ENCODE peak calls at places on chromosomes 16 and 17, in five cellular contexts. S is GM12878, I is hepatocyte, Y is MM.1S, O is astrocyte. M is an unnamed sample.
A peak's percentile ranks its signal among the peaks of the same experiment; 100 is the strongest.

GRCh38 chr17:7825206-7825980 is 8.6 kb upstream of the KDM6B start:
- DNase-seq in S (no peak), I (peak; percentile 30), Y (no peak), O (no peak), M (peak; percentile 43)

GRCh38 chr17:9202572-9202971 is 181.3 kb downstream of the NTN1 start:
- DNase-seq in Y (no peak), O (no peak), I (no peak), S (no peak), M (no peak)

GRCh38 chr17:68011199-68011665 is 15.0 kb upstream of the C17orf58 start:
- DNase-seq in I (peak; percentile 55), S (no peak), O (no peak), Y (peak; percentile 57), M (peak; percentile 85)

GRCh38 chr16:50245417-50246298 is 20.7 kb upstream of the ADCY7 start:
- DNase-seq in I (peak; percentile 75), S (no peak), Y (peak; percentile 56), O (peak; percentile 47), M (peak; percentile 58)

GRCh38 chr17:7842950-7843535 is 9.0 kb downstream of the KDM6B start:
- DNase-seq in Y (peak; percentile 45), I (no peak), O (peak; percentile 90), S (no peak), M (peak; percentile 80)

GRCh38 chr17:54153423-54153822 is 330.7 kb downstream of the KIF2B start:
- DNase-seq in O (no peak), I (no peak), Y (no peak), S (no peak), M (no peak)

GRCh38 chr16:25988089-25988488 is 296.3 kb downstream of the HS3ST4 start:
- DNase-seq in Y (no peak), I (no peak), S (no peak), O (no peak), M (no peak)

GRCh38 chr17:73091770-73092517 is 544 bp downstream of the SLC39A11 start:
- DNase-seq in Y (no peak), I (peak; percentile 62), S (no peak), O (peak; percentile 17), M (peak; percentile 69)

GRCh38 chr16:27316038-27316680 is 2.4 kb downstream of the IL4R start:
- DNase-seq in O (no peak), I (no peak), S (no peak), Y (no peak), M (no peak)

GRCh38 chr16:64705443-64705842 is 416.4 kb downstream of the CDH11 start:
- DNase-seq in I (no peak), S (no peak), Y (no peak), O (peak; percentile 75), M (no peak)

GRCh38 chr17:49836111-49837030 is 11.5 kb downstream of the TAC4 start:
- DNase-seq in I (no peak), S (no peak), O (peak; percentile 84), Y (no peak), M (no peak)

GRCh38 chr17:9890124-9890523 is 14.9 kb downstream of the RCVRN start:
- DNase-seq in I (peak; percentile 35), Y (no peak), O (no peak), S (no peak), M (peak; percentile 89)

DNA sequence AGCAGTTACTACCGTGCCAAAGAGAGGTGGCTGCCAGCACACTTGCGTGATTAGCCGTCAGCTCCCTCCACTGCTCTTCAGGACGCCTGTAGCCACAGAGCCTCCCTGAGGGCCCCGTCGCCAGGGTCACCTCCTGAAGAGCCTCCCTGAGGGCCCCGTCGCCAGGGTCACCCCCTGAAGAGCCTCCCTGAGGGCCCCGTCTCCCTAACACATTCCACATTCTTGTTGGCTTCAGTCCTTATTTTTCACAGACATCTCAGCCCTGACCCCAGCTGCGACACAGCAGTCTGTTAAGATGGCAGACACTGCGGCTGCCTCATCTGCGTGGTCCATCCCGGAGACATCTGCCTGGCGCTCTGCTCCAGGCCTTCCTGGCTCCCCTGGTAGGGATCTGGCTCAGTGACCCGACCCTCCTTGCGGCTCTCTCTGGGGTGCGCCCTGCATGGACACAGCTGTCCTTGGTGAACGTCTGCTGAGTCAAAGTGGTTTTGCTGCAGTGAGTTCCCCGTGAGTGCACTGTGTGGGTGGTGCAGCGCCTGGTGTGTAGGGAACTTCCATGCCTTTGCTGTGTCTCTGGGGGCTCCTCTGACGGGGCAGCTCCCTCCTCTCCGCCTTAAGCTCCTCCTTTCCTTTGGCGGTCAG is 11.4 kb downstream of the ACSF3 start:
- DNase-seq in Y (no peak), O (no peak), I (no peak), S (no peak), M (no peak)
- H3K4me2 ChIP-seq in Y (no peak overlapping the region), O (no peak overlapping the region), I (no peak overlapping the region), S (no peak overlapping the region), M (no peak overlapping the region)

GRCh38 chr17:76691379-76692191 is 19.2 kb downstream of the MXRA7 start:
- DNase-seq in I (no peak), S (no peak), O (no peak), Y (no peak), M (no peak)
- H3K79me2 ChIP-seq in I (peaks cover 56% of the 10 kb centered on the region), S (no peaks in the 10 kb centered on the region), O (peaks cover 87% of the 10 kb centered on the region), Y (no peaks in the 10 kb centered on the region), M (no peaks in the 10 kb centered on the region)

GRCh38 chr16:3948378-3948995 is 68.0 kb upstream of the CREBBP start:
- DNase-seq in S (no peak), O (no peak), Y (no peak), I (no peak), M (no peak)
- H3K4me3 ChIP-seq in S (no peak overlapping the region), O (no peak overlapping the region), Y (no peak overlapping the region), I (no peak overlapping the region), M (no peak overlapping the region)

GRCh38 chr16:86213427-86214205 is 296.7 kb upstream of the FOXF1 start:
- DNase-seq in S (no peak), I (no peak), Y (no peak), O (no peak), M (no peak)
- H3K4me2 ChIP-seq in S (no peak overlapping the region), I (no peak overlapping the region), Y (no peak overlapping the region), O (no peak overlapping the region), M (no peak overlapping the region)

GRCh38 chr16:3810198-3810664 is 70.3 kb downstream of the CREBBP start:
- DNase-seq in Y (no peak), S (peak; percentile 63), O (no peak), I (no peak), M (no peak)
- H3K79me2 ChIP-seq in Y (peaks cover 98% of the 10 kb centered on the region), S (peaks cover 65% of the 10 kb centered on the region), O (peaks cover 96% of the 10 kb centered on the region), I (peaks cover 100% of the 10 kb centered on the region), M (peaks cover 99% of the 10 kb centered on the region)

GRCh38 chr16:67165121-67166034 is 833 bp downstream of the HSF4 start:
- DNase-seq in S (no peak), O (no peak), Y (no peak), I (no peak), M (no peak)
- H3K4me3 ChIP-seq in S (no peak overlapping the region), O (no peak overlapping the region), Y (peak overlapping the region; percentile 52), I (no peak overlapping the region), M (no peak overlapping the region)

DNA sequence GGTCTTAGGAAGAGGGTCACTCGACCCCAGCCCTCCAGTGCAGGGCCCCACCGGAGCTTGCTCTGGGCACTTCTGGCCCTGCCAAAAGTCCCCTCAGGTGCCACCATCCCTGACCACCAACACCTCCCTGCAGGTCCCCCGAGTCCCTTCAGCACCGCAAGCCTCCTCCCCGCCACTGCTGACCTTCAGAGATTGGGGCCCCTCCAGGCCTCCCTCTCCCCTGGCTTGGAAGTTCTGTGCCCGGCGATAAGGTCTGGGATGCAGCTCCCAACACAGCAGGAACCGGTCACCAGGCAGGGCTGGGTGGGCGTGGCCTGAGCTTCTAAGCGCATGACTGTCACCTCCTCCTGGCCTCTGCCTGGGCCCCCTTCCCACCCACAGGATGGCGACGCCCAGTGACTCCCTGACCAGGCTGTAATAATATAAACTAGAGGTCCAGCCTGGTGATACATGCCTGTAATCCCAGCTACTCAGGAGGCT is 11.2 kb downstream of the PIEZO1 start:
- DNase-seq in I (peak; percentile 89), O (peak; percentile 52), S (no peak), Y (no peak), M (no peak)
- H3K4me2 ChIP-seq in I (peak overlapping the region; percentile 65), O (peak overlapping the region; percentile 71), S (no peak overlapping the region), Y (no peak overlapping the region), M (no peak overlapping the region)

GRCh38 chr17:77560841-77561240 is 397.7 kb upstream of the TNRC6C start:
- DNase-seq in S (no peak), O (no peak), Y (no peak), I (no peak), M (no peak)
- H3K79me2 ChIP-seq in S (no peaks in the 10 kb centered on the region), O (no peaks in the 10 kb centered on the region), Y (no peaks in the 10 kb centered on the region), I (no peaks in the 10 kb centered on the region), M (no peaks in the 10 kb centered on the region)

GRCh38 chr17:75828051-75828400 is 16.2 kb downstream of the UNC13D start:
- DNase-seq in S (no peak), Y (no peak), O (no peak), I (no peak), M (no peak)
- H3K4me3 ChIP-seq in S (no peak overlapping the region), Y (no peak overlapping the region), O (no peak overlapping the region), I (no peak overlapping the region), M (no peak overlapping the region)

DNA sequence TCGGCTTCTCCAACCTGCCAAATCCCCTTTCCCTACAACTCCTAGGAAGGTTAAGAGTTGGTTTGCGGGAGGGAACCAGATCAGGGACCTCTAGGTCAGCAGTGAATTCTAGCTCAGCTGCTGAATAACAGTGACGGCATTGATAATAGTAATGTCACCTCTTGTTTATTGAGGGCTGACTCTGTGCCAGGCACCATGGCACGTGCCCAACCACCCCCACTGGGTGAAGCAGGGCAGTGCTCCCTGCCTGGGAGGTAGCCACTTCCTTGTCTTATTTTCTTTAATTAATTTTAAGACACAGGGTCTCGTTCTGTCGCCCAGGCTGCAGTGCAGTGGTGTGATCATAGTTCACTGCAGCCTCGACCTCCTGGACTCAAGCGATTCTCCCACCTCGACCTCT is 5.5 kb upstream of the PPL start:
- DNase-seq in Y (no peak), S (no peak), O (no peak), I (no peak), M (no peak)
- H3K4me2 ChIP-seq in Y (no peak overlapping the region), S (no peak overlapping the region), O (peak overlapping the region; percentile 79), I (peak overlapping the region; percentile 57), M (no peak overlapping the region)